ENCODE peak calls at places on chromosomes 13 and 19, in nine cellular contexts. E is stimulated activated naive CD4-positive, alpha-beta T cell; T is H54; K is neural crest cell; A is activated CD4-positive, alpha-beta T cell treated with anti-CD3 and anti-CD28 coated beads, Interleukin-2, amount 50 U/mL, for 24 hours; Y is progenitor cell of endocrine pancreas; Z is NCI-H1436; J is stimulated activated effector memory CD8-positive, alpha-beta T cell treated with anti-CD3 and anti-CD28 coated beads, Interleukin-12 subunit alpha, Interleukin-12 subunit beta, amount 100 ng/mL, for 72 hours; M is hippocampal formation. H is an unnamed sample.

GRCh38 chr19:51071006-51071405 is 6.1 kb upstream of the KLK13 start:
- DNase-seq in E (no peak), K (no peak), A (no peak), J (no peak), Z (peak), Y (no peak), T (no peak), M (no peak), H (no peak)

GRCh38 chr19:49151339-49152217 is 3.6 kb downstream of the HRC start:
- DNase-seq in E (peak), A (no peak), M (no peak), Z (peak), T (no peak), J (peak), Y (peak), K (peak), H (no peak)

GRCh38 chr13:59371229-59371628 is 792.5 kb downstream of the DIAPH3 start:
- DNase-seq in T (no peak), J (no peak), M (no peak), E (no peak), Z (no peak), K (no peak), A (no peak), Y (no peak), H (no peak)

GRCh38 chr13:83414393-83414792 is 467.9 kb downstream of the SLITRK1 start:
- DNase-seq in T (no peak), K (no peak), M (no peak), E (no peak), J (no peak), Y (no peak), A (no peak), Z (no peak), H (no peak)

GRCh38 chr13:113862766-113863510 is 938 bp downstream of the GAS6 start:
- DNase-seq in M (no peak), K (no peak), E (no peak), T (no peak), J (no peak), Y (no peak), Z (no peak), A (no peak), H (no peak)

GRCh38 chr13:32495429-32495828 is 43.2 kb downstream of the N4BP2L2 start:
- DNase-seq in T (no peak), E (no peak), M (no peak), J (no peak), Z (no peak), A (no peak), Y (no peak), K (no peak), H (no peak)

GRCh38 chr19:50570997-50571396 is 2.8 kb upstream of the LRRC4B start:
- DNase-seq in T (no peak), E (no peak), A (no peak), Y (no peak), J (no peak), K (no peak), M (no peak), Z (no peak), H (no peak)

GRCh38 chr19:38513762-38514167 is 80.3 kb downstream of the RYR1 start:
- DNase-seq in Y (no peak), Z (no peak), K (no peak), E (no peak), A (no peak), M (no peak), J (no peak), T (no peak), H (no peak)

GRCh38 chr19:48683349-48683748 is 10.5 kb upstream of the NTN5 start:
- DNase-seq in J (no peak), Z (no peak), K (no peak), A (peak), M (peak), Y (no peak), E (peak), T (no peak), H (no peak)

GRCh38 chr13:113941571-113942191 is 32.2 kb downstream of the C13orf46 start:
- DNase-seq in J (no peak), M (no peak), K (no peak), Y (no peak), Z (no peak), A (no peak), T (peak), E (no peak), H (no peak)

GRCh38 chr19:49335071-49335783 is at the start of gene CD37:
- DNase-seq in K (no peak), J (peak), M (no peak), E (peak), Z (no peak), Y (no peak), T (no peak), A (peak), H (no peak)

GRCh38 chr19:6458695-6459355 is 767 bp downstream of the SLC25A23 start:
- DNase-seq in K (no peak), M (no peak), E (no peak), J (no peak), Z (no peak), A (no peak), T (no peak), Y (no peak), H (no peak)

GRCh38 chr13:98507060-98507797 is 69.7 kb downstream of the STK24 start:
- DNase-seq in E (no peak), J (no peak), Z (peak), K (no peak), A (no peak), T (no peak), Y (no peak), M (no peak), H (no peak)

GRCh38 chr19:38838986-38839761 is 7.6 kb upstream of the ECH1 start:
- DNase-seq in K (no peak), M (no peak), Z (no peak), E (no peak), J (no peak), Y (no peak), T (no peak), A (no peak), H (no peak)

H was measured in D721Med.